ENCODE peak calls at places on chromosomes 11 and 22, in four cellular contexts. S, I, Y and Z are unnamed samples.

GRCh38 chr22:46997311-46997970 is 235.0 kb downstream of the TBC1D22A start:
- DNase-seq in Y (no peak), S (no peak), I (no peak), Z (no peak)

GRCh38 chr11:47916361-47916841 is 64.0 kb upstream of the PTPRJ start:
- DNase-seq in I (no peak), S (no peak), Y (peak), Z (no peak)

GRCh38 chr11:128509990-128510389 is 77.4 kb downstream of the ETS1 start:
- DNase-seq in S (no peak), Y (no peak), I (no peak), Z (no peak)

GRCh38 chr22:47377926-47378560 is 615.6 kb downstream of the TBC1D22A start:
- DNase-seq in I (no peak), Y (no peak), S (no peak), Z (no peak)

GRCh38 chr22:37904572-37905533 is 1.2 kb upstream of the MICALL1 start:
- DNase-seq in I (peak), S (no peak), Y (peak), Z (no peak)

GRCh38 chr11:70813651-70814050 is 415.3 kb downstream of the CTTN start:
- DNase-seq in I (no peak), Y (no peak), S (no peak), Z (no peak)

GRCh38 chr22:28899199-28899853 is 16.0 kb downstream of the ZNRF3 start:
- DNase-seq in Y (no peak), S (no peak), I (no peak), Z (no peak)

GRCh38 chr11:58060939-58061672 is 30.4 kb downstream of the OR6Q1 start:
- DNase-seq in S (no peak), I (peak), Y (no peak), Z (peak)

GRCh38 chr11:472816-473215 is 22.7 kb downstream of the PTDSS2 start:
- DNase-seq in Y (no peak), S (no peak), I (no peak), Z (no peak)

GRCh38 chr11:67384851-67385366 is 6.9 kb upstream of the RAD9A start:
- DNase-seq in I (no peak), Y (no peak), S (no peak), Z (no peak)

GRCh38 chr11:11635456-11635855 is 13.7 kb upstream of the GALNT18 start:
- DNase-seq in Y (no peak), I (no peak), S (no peak), Z (no peak)

GRCh38 chr11:101158119-101158518 is 28.5 kb upstream of the PGR start:
- DNase-seq in I (no peak), Y (no peak), S (no peak), Z (no peak)

GRCh38 chr11:88779551-88779950 is 286.2 kb downstream of the GRM5 start:
- DNase-seq in Y (no peak), I (peak), S (no peak), Z (no peak)

DNA sequence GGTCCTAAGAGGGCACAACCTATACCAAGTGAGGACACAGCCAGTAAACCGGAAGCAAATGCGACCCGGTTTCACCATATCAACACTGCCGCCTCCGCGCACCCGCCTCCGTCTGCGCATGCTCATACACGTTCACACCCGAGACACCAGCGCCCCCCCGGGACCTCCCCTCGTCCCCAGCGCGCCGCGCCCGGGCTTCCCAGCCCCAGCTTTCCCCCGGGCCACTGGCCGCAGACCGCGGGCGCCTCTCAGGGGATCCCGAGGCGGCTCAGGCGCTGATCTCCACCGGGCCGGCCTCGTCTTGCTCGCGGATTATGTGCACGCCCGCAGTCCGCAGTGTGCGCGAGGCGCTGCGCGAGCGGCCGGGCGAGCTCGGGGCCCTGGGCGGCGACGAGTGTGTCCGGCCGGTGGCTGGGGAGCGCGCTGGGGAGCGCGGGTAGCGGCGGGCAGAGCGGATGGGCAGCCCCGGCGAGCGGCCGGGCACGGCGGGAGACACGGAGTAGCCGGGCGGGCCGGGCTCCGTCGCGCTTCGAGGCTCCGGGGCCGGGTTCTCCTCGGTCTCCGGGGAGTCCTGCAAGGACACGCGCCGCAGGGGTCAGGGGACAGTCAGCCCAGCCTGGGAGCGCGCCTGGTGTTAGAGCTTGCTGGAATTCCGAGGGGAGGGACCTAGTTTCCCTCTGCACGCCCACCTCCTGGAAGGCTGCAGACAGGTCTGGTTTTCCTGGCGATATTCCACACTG is 2.0 kb downstream of the HEPN1 start:
- DNase-seq in I (no peak), Y (no peak), S (no peak), Z (peak)
- TF ChIP-seq TCF7 in I (no peak), Y (no peak), S (no peak), Z (peak)

DNA sequence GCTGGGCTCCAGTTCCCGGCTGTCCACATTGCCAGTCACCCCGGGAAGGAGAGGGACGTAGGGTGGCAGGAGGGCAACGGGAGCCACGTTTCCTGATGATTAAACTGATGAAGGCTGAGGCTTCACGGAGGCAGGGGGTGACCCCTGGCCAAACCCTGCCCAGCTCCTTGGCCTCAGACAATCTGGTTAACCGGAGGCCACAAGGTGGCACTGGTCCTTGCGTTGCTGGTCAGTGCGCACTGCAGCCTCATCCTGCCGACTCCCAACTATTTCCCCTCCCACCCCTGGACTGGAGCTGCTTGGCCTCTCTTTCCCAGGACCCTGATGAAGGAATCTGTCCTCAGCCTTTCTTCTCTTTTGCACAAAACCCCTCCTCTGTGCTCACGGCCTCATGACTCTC is 75.3 kb downstream of the PDE2A start:
- DNase-seq in Y (peak), S (no peak), I (peak), Z (peak)
- TF ChIP-seq TCF7 in Y (no peak), S (no peak), I (no peak), Z (no peak)

DNA sequence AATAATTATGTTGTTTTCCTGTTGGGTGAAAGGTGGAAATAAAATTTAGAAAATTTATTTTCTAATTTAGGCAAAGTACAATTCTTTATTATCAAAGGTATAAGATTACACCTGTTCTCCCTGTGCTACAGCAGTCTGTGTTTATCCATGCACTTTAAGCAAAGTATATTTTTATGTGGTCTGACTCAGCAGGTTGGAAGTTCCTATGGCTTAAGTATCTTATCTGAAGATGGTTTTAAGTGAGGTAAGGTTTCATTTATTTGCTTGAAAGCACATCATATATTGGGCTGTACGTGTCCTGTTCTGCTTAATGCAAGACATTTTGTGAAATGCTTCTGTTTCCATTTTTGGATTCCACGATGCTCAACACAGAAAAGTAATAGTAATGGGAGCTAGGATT is 14.6 kb downstream of the PPME1 start:
- DNase-seq in I (no peak), Y (no peak), S (no peak), Z (no peak)
- TF ChIP-seq TCF7 in I (no peak), Y (no peak), S (no peak), Z (no peak)

GRCh38 chr11:123478352-123478986 is 48.4 kb downstream of the GRAMD1B start:
- DNase-seq in I (peak), Y (peak), S (peak), Z (peak)
- TF ChIP-seq TCF7 in I (no peak), Y (no peak), S (no peak), Z (no peak)

GRCh38 chr11:61966673-61967176 is 709 bp downstream of the FTH1 start:
- DNase-seq in S (no peak), Y (peak), I (no peak), Z (no peak)
- TF ChIP-seq TCF7 in S (no peak), Y (peak), I (no peak), Z (no peak)

GRCh38 chr22:42066937-42067336 is 3.7 kb downstream of the NAGA start:
- DNase-seq in I (no peak), S (no peak), Y (no peak), Z (no peak)

GRCh38 chr22:42069801-42070516 is 653 bp downstream of the NAGA start:
- DNase-seq in Y (no peak), I (no peak), S (no peak), Z (no peak)

GRCh38 chr22:42066133-42066761 is 4.4 kb downstream of the NAGA start:
- DNase-seq in I (no peak), Y (no peak), S (no peak), Z (no peak)

GRCh38 chr22:42067706-42068350 is 2.8 kb downstream of the NAGA start:
- DNase-seq in Y (no peak), S (no peak), I (no peak), Z (peak)

DNA sequence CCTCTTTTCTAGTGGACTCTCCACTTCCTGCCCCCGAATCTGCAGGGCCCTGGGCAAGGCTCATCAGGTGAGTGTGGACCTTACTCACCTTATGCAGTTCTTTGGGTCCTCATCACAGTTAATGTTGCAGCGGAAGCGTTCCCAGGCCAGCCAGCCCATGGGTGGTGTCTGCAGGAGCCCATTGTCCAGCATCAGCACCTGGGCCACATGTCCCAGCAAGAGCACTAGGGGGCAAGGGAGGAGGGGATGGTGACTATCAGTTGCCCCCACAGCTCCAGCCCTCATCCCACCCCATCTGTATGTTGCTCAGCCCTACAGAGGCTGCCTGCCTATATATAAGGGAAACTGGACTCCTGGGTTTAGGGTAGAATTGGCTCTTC is 2.3 kb downstream of the NAGA start:
- DNase-seq in I (no peak), S (no peak), Y (no peak), Z (peak)
- TF ChIP-seq TCF7 in I (no peak), S (no peak), Y (no peak), Z (no peak)

GRCh38 chr11:75434886-75435570 is 2.0 kb upstream of the KLHL35 start:
- DNase-seq in S (no peak), Y (no peak), I (no peak), Z (no peak)
- TF ChIP-seq TCF7 in S (no peak), Y (no peak), I (no peak), Z (no peak)